ENCODE peak calls at places on chromosomes 16 and 17, in five cellular contexts. H is hepatocyte, C is fibroblast of lung, Z is neural progenitor cell, K is GM23338. B is an unnamed sample.

GRCh38 chr17:66507982-66508760 is 205.8 kb downstream of the PRKCA start:
- DNase-seq in H (no peak), C (peak; percentile 21), Z (no peak), K (no peak), B (peak; percentile 22)

GRCh38 chr17:74450231-74450630 is 16.2 kb upstream of the CD300A start:
- DNase-seq in H (no peak), C (no peak), Z (no peak), K (no peak), B (no peak)

GRCh38 chr17:32953062-32953461 is 25.1 kb downstream of the TMEM98 start:
- DNase-seq in H (no peak), C (no peak), Z (no peak), K (no peak), B (no peak)

GRCh38 chr16:75502916-75503605 is 7.8 kb upstream of the CHST6 start:
- DNase-seq in H (no peak), C (no peak), Z (no peak), K (no peak), B (no peak)

GRCh38 chr17:2233441-2233947 is 70.1 kb downstream of the SMG6 start:
- DNase-seq in H (no peak), C (peak; percentile 79), Z (no peak), K (no peak), B (peak; percentile 78)

GRCh38 chr16:4016648-4017047 is 99.6 kb downstream of the ADCY9 start:
- DNase-seq in H (no peak), C (peak; percentile 85), Z (no peak), K (no peak), B (peak; percentile 51)

GRCh38 chr17:29155966-29156338 is 24.2 kb downstream of the MYO18A start:
- DNase-seq in H (no peak), C (peak; percentile 38), Z (peak; percentile 73), K (peak; percentile 85), B (peak; percentile 14)

GRCh38 chr17:75776399-75777242 is 8.0 kb upstream of the UNK start:
- DNase-seq in H (peak; percentile 60), C (peak; percentile 32), Z (no peak), K (no peak), B (peak; percentile 41)

GRCh38 chr16:49051626-49052025 is 230.0 kb downstream of the CBLN1 start:
- DNase-seq in H (no peak), C (no peak), Z (no peak), K (no peak), B (no peak)

GRCh38 chr16:35409503-35409902 is 1950.1 kb downstream of the TP53TG3F start:
- DNase-seq in H (no peak), C (peak; percentile 1), Z (no peak), K (no peak), B (no peak)

GRCh38 chr17:80524150-80524712 is 20.4 kb upstream of the RPTOR start:
- DNase-seq in H (peak; percentile 37), C (no peak), Z (no peak), K (no peak), B (no peak)

GRCh38 chr17:7224661-7225111 is 4.9 kb downstream of the ACADVL start:
- DNase-seq in H (no peak), C (no peak), Z (no peak), K (no peak), B (no peak)

GRCh38 chr17:27475070-27475673 is 18.9 kb downstream of the KSR1 start:
- DNase-seq in H (no peak), C (no peak), Z (no peak), K (no peak), B (no peak)

GRCh38 chr16:70520612-70521297 is 2.6 kb downstream of the COG4 start:
- DNase-seq in H (no peak), C (peak; percentile 28), Z (no peak), K (no peak), B (peak; percentile 80)

GRCh38 chr17:52790359-52790955 is 631.9 kb upstream of the CA10 start:
- DNase-seq in H (no peak), C (no peak), Z (no peak), K (no peak), B (no peak)

GRCh38 chr17:45792437-45792836 is 8.3 kb downstream of the CRHR1 start:
- DNase-seq in H (no peak), C (no peak), Z (no peak), K (no peak), B (no peak)

GRCh38 chr17:39942076-39942475 is 14.5 kb downstream of the LRRC3C start:
- DNase-seq in H (no peak), C (no peak), Z (no peak), K (no peak), B (no peak)

GRCh38 chr16:53022374-53022773 is 30.3 kb downstream of the CHD9NB start:
- DNase-seq in H (peak; percentile 74), C (peak; percentile 52), Z (peak; percentile 84), K (peak; percentile 87), B (peak; percentile 74)

GRCh38 chr17:75366432-75366831 is 39.0 kb downstream of the GRB2 start:
- DNase-seq in H (no peak), C (no peak), Z (no peak), K (no peak), B (no peak)

GRCh38 chr17:82959242-82959930 is 119.6 kb upstream of the ZNF750 start:
- DNase-seq in H (no peak), C (no peak), Z (no peak), K (no peak), B (no peak)

GRCh38 chr16:30076276-30076791 is 540 bp downstream of the PPP4C start:
- DNase-seq in H (no peak), C (no peak), Z (no peak), K (no peak), B (peak; percentile 71)

GRCh38 chr17:5522476-5522875 is 36.1 kb downstream of the MIS12 start:
- DNase-seq in H (no peak), C (no peak), Z (no peak), K (no peak), B (no peak)

GRCh38 chr17:1144139-1144538 is 35.6 kb downstream of the ABR start:
- DNase-seq in H (no peak), C (no peak), Z (no peak), K (no peak), B (no peak)

GRCh38 chr16:72819345-72819744 is 228.6 kb downstream of the ZFHX3 start:
- DNase-seq in H (no peak), C (peak; percentile 45), Z (no peak), K (no peak), B (peak; percentile 86)

GRCh38 chr17:66431910-66432309 is 129.5 kb downstream of the PRKCA start:
- DNase-seq in H (no peak), C (peak; percentile 92), Z (no peak), K (no peak), B (peak; percentile 92)

GRCh38 chr16:81513204-81514040 is 68.8 kb downstream of the CMIP start:
- DNase-seq in H (no peak), C (peak; percentile 52), Z (peak; percentile 48), K (peak; percentile 68), B (peak; percentile 35)

GRCh38 chr16:29729116-29729521 is 16.7 kb downstream of the C16orf54 start:
- DNase-seq in H (peak; percentile 63), C (peak; percentile 56), Z (peak; percentile 71), K (peak; percentile 72), B (peak; percentile 72)

GRCh38 chr16:22291860-22292692 is 5.1 kb upstream of the POLR3E start:
- DNase-seq in H (no peak), C (peak; percentile 75), Z (no peak), K (no peak), B (peak; percentile 32)

GRCh38 chr17:31404028-31404949 is 12.8 kb downstream of the RAB11FIP4 start:
- DNase-seq in H (no peak), C (no peak), Z (no peak), K (no peak), B (no peak)

GRCh38 chr16:55040366-55041086 is 109.9 kb downstream of the IRX5 start:
- DNase-seq in H (no peak), C (no peak), Z (no peak), K (no peak), B (no peak)

GRCh38 chr17:27543958-27544349 is 87.0 kb upstream of the LGALS9 start:
- DNase-seq in H (no peak), C (no peak), Z (no peak), K (no peak), B (no peak)

GRCh38 chr16:3101018-3101840 is 2.1 kb upstream of the ZSCAN10 start:
- DNase-seq in H (peak; percentile 68), C (peak; percentile 24), Z (peak; percentile 79), K (peak; percentile 90), B (peak; percentile 61)

GRCh38 chr16:75733305-75734141 is 7.2 kb upstream of the CPHXL start:
- DNase-seq in H (peak; percentile 34), C (peak; percentile 92), Z (peak; percentile 64), K (no peak), B (peak; percentile 78)

DNA sequence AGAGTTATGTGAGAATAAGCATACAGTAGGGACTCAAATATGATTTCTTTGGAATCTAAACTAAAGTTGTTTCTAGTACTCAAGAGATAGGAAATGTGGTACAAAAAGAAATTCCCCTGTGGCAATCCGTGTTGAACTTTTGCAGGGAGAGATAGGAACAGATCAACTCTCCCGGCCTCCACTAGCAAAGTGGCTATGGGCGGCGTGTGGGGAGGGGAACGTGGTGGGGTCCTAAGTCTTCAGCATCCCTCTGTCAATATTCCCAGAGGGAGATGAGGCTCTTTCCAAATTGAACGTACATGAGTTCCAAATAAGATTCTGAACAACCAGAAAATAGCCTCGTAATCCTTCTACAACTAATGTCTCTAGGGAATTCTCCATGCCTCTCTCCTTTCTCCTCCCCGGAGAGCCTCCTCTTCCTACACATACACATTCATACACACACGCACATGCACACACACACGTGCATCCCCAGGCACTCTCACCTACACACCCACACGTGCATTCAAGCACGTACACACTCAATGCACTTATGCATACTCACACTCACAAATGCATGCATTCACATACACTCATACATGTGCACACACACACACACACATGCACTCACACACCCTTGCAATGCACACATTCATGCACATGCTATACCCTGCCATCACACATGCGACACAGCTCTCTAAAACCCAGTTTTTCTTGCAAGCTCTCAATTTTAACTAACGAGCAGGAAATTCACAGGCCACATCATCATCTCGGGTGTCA is 244.8 kb downstream of the MAF start:
- DNase-seq in H (no peak), C (no peak), Z (no peak), K (no peak), B (no peak)
- TF ChIP-seq EZH2 in H (no peak), C (no peak), Z (no peak), K (no peak), B (no peak)

DNA sequence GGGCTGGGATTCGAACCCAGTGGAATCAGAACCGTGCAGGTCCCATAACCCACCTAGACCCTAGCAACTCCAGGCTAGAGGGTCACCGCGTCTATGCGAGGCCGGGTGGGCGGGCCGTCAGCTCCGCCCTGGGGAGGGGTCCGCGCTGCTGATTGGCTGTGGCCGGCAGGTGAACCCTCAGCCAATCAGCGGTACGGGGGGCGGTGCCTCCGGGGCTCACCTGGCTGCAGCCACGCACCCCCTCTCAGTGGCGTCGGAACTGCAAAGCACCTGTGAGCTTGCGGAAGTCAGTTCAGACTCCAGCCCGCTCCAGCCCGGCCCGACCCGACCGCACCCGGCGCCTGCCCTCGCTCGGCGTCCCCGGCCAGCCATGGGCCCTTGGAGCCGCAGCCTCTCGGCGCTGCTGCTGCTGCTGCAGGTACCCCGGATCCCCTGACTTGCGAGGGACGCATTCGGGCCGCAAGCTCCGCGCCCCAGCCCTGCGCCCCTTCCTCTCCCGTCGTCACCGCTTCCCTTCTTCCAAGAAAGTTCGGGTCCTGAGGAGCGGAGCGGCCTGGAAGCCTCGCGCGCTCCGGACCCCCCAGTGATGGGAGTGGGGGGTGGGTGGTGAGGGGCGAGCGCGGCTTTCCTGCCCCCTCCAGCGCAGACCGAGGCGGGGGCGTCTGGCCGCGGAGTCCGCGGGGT is at the start of gene CDH1:
- DNase-seq in H (peak; percentile 94), C (no peak), Z (peak; percentile 70), K (peak; percentile 98), B (no peak)
- H3K4me3 ChIP-seq in H (peak within 1 kb of the TSS; percentile 87), C (no peak within 1 kb of the TSS), Z (peak within 1 kb of the TSS; percentile 58), K (peak within 1 kb of the TSS; percentile 94), B (no peak within 1 kb of the TSS)

GRCh38 chr17:50660887-50661345 is 26.2 kb downstream of the ABCC3 start:
- DNase-seq in H (no peak), C (no peak), Z (no peak), K (no peak), B (peak; percentile 46)
- H2AFZ ChIP-seq in H (no peak overlapping the region), C (no peak overlapping the region), Z (no peak overlapping the region), K (peak overlapping the region; percentile 86), B (peak overlapping the region; percentile 49)

GRCh38 chr17:72560303-72561247 is 439.8 kb downstream of the SOX9 start:
- DNase-seq in H (peak; percentile 78), C (peak; percentile 57), Z (peak; percentile 80), K (peak; percentile 75), B (peak; percentile 55)
- TF ChIP-seq EZH2 in H (no peak), C (no peak), Z (no peak), K (no peak), B (no peak)